ENCODE peak calls at places on chromosomes 7 and 10, in seven cellular contexts. X is stimulated activated CD8-positive, alpha-beta memory T cell treated with anti-CD3 and anti-CD28 coated beads, Interleukin-7, amount 100 ng/mL, for 4 hours; E is NCI-H345; U is H7; J is nephron progenitor cell; A is LoVo; C is activated T-cell treated with anti-CD3 and anti-CD28 coated beads for 1 hour. B is an unnamed sample.

GRCh38 chr10:62327897-62328296 is 46.3 kb upstream of the ZNF365 start:
- DNase-seq in E (no peak), U (no peak), J (no peak), X (no peak), A (no peak), C (no peak), B (peak)

GRCh38 chr10:51699145-51699474 is 285 bp downstream of the CSTF2T start:
- DNase-seq in C (no peak), U (no peak), E (no peak), X (peak), A (peak), J (no peak), B (no peak)

GRCh38 chr7:135147899-135148721 is at the start of gene TMEM140:
- DNase-seq in X (peak), J (no peak), A (peak), E (no peak), U (no peak), C (no peak), B (peak)

GRCh38 chr10:103854687-103855423 is 521 bp downstream of the SH3PXD2A start:
- DNase-seq in C (no peak), U (peak), X (no peak), A (peak), E (peak), J (peak), B (peak)

GRCh38 chr10:93058139-93058538 is 2.5 kb upstream of the CYP26C1 start:
- DNase-seq in J (no peak), E (no peak), X (no peak), C (no peak), A (no peak), U (no peak), B (no peak)

GRCh38 chr10:48309711-48310226 is 3.3 kb downstream of the MAPK8 start:
- DNase-seq in J (no peak), X (no peak), C (no peak), U (peak), A (peak), E (no peak), B (peak)

GRCh38 chr10:1274746-1275544 is 218.8 kb downstream of the WDR37 start:
- DNase-seq in U (no peak), E (no peak), A (no peak), J (no peak), C (no peak), X (no peak), B (no peak)

GRCh38 chr10:101492814-101493213 is 95.2 kb downstream of the POLL start:
- DNase-seq in X (no peak), J (no peak), U (no peak), C (no peak), E (no peak), A (no peak), B (no peak)

GRCh38 chr7:155526225-155526624 is 20.1 kb downstream of the CNPY1 start:
- DNase-seq in E (no peak), X (no peak), J (no peak), C (no peak), A (no peak), U (peak), B (no peak)

GRCh38 chr10:46556515-46557318 is at the start of gene GPRIN2:
- DNase-seq in A (peak), E (peak), X (no peak), C (no peak), J (peak), U (peak), B (peak)

GRCh38 chr10:125128397-125129075 is 31.8 kb downstream of the CTBP2 start:
- DNase-seq in E (no peak), J (no peak), A (no peak), X (no peak), C (no peak), U (no peak), B (no peak)

GRCh38 chr7:3310884-3311283 is 9.8 kb downstream of the SDK1 start:
- DNase-seq in C (no peak), U (no peak), E (no peak), X (no peak), A (no peak), J (no peak), B (no peak)

GRCh38 chr7:137462074-137462715 is 118.7 kb upstream of the PTN start:
- DNase-seq in A (no peak), U (no peak), C (no peak), E (no peak), X (no peak), J (no peak), B (no peak)

GRCh38 chr10:82674036-82674435 is 799.0 kb downstream of the NRG3 start:
- DNase-seq in C (no peak), X (no peak), U (no peak), J (no peak), A (no peak), E (no peak), B (no peak)

GRCh38 chr7:138768251-138768650 is 29.5 kb upstream of the TMEM213 start:
- DNase-seq in E (peak), J (no peak), U (no peak), X (no peak), C (no peak), A (no peak), B (peak)

GRCh38 chr10:116112232-116113231 is 160.5 kb downstream of the GFRA1 start:
- DNase-seq in C (no peak), A (no peak), J (no peak), U (no peak), E (no peak), X (no peak), B (no peak)

GRCh38 chr10:126302831-126303230 is 85.4 kb downstream of the ADAM12 start:
- DNase-seq in J (no peak), E (no peak), U (no peak), X (no peak), A (no peak), C (no peak), B (peak)

GRCh38 chr7:51645298-51645697 is 328.7 kb upstream of the COBL start:
- DNase-seq in C (no peak), U (peak), A (no peak), E (no peak), X (no peak), J (peak), B (peak)

GRCh38 chr10:110918269-110918632 is 729 bp downstream of the BBIP1 start:
- DNase-seq in E (no peak), U (no peak), C (peak), A (peak), X (peak), J (peak), B (peak)

GRCh38 chr7:73705551-73705920 is 13.9 kb downstream of the STX1A start:
- DNase-seq in E (no peak), U (no peak), C (no peak), A (no peak), J (no peak), X (no peak), B (no peak)

GRCh38 chr10:112650588-112651030 is 203.6 kb downstream of the VTI1A start:
- DNase-seq in X (no peak), J (no peak), U (no peak), A (no peak), C (no peak), E (no peak), B (no peak)

GRCh38 chr10:68876246-68876918 is 24.7 kb upstream of the DDX50 start:
- DNase-seq in C (no peak), X (no peak), A (peak), J (peak), U (no peak), E (no peak), B (peak)

GRCh38 chr10:124279882-124280281 is 138.8 kb downstream of the OAT start:
- DNase-seq in U (no peak), A (no peak), J (no peak), C (no peak), E (no peak), X (no peak), B (no peak)

GRCh38 chr7:17408245-17408903 is 109.9 kb downstream of the AHR start:
- DNase-seq in U (no peak), C (no peak), E (no peak), A (peak), X (no peak), J (no peak), B (no peak)

GRCh38 chr7:135179321-135179925 is 8.9 kb upstream of the CYREN start:
- DNase-seq in C (no peak), A (no peak), E (no peak), U (no peak), J (no peak), X (no peak), B (no peak)

GRCh38 chr10:86410542-86411124 is 44.0 kb upstream of the GRID1 start:
- DNase-seq in U (no peak), X (no peak), E (no peak), C (no peak), J (no peak), A (no peak), B (no peak)

GRCh38 chr7:140562921-140563600 is 77.6 kb downstream of the DENND2A start:
- DNase-seq in U (peak), A (no peak), E (no peak), J (no peak), C (no peak), X (no peak), B (peak)

GRCh38 chr10:26755443-26755903 is 58.0 kb downstream of the PDSS1 start:
- DNase-seq in J (no peak), A (peak), U (peak), E (no peak), X (no peak), C (no peak), B (peak)

GRCh38 chr10:77118603-77119282 is 518.9 kb downstream of the KCNMA1 start:
- DNase-seq in U (no peak), J (no peak), E (no peak), C (no peak), X (no peak), A (no peak), B (peak)

GRCh38 chr10:110141185-110141584 is 66.2 kb upstream of the MXI1 start:
- DNase-seq in J (no peak), X (no peak), C (no peak), E (no peak), U (no peak), A (no peak), B (no peak)

GRCh38 chr7:1454471-1455065 is 4.7 kb downstream of the MICALL2 start:
- DNase-seq in E (no peak), C (no peak), A (no peak), U (peak), J (peak), X (no peak), B (no peak)

GRCh38 chr7:6228865-6229264 is 43.6 kb downstream of the CYTH3 start:
- DNase-seq in A (no peak), E (no peak), U (no peak), X (no peak), C (no peak), J (no peak), B (peak)

GRCh38 chr7:94971051-94971867 is 63.9 kb downstream of the PPP1R9A start:
- DNase-seq in E (no peak), J (no peak), U (no peak), X (no peak), C (no peak), A (no peak), B (no peak)

GRCh38 chr10:91271886-91272285 is 51.4 kb downstream of the PCGF5 start:
- DNase-seq in A (no peak), X (no peak), J (no peak), E (no peak), U (no peak), C (no peak), B (no peak)

GRCh38 chr7:80876894-80877414 is 41.9 kb downstream of the SEMA3C start:
- DNase-seq in E (no peak), U (no peak), X (no peak), C (no peak), J (peak), A (peak), B (peak)

GRCh38 chr10:95815701-95816100 is 59.7 kb downstream of the ENTPD1 start:
- DNase-seq in J (no peak), U (no peak), C (no peak), E (no peak), X (no peak), A (no peak), B (no peak)

GRCh38 chr10:79230563-79231249 is 116.6 kb upstream of the PPIF start:
- DNase-seq in J (no peak), C (no peak), X (no peak), U (peak), A (no peak), E (no peak), B (peak)

GRCh38 chr7:92648082-92648481 is 57.9 kb upstream of the FAM133B start:
- DNase-seq in X (no peak), E (no peak), J (no peak), A (no peak), C (no peak), U (no peak), B (peak)

GRCh38 chr10:90138844-90139243 is 437.5 kb downstream of the KIF20B start:
- DNase-seq in J (no peak), A (no peak), U (peak), E (no peak), C (no peak), X (no peak), B (peak)